ENCODE peak calls at places on chromosome 4, in eight cellular contexts. Q, P, E, V, T, F, D and G are unnamed samples.

GRCh38 chr4:137360701-137361213 is 171.5 kb downstream of the PCDH18 start:
- DNase-seq in Q (no peak), P (no peak), E (no peak), V (no peak), T (no peak), F (no peak), D (no peak), G (no peak)

GRCh38 chr4:172962564-172963353 is 205.9 kb upstream of the GALNT7 start:
- DNase-seq in Q (no peak), P (peak; percentile 15), E (no peak), V (peak; percentile 92), T (no peak), F (no peak), D (peak; percentile 52), G (no peak)

GRCh38 chr4:88599298-88599697 is 7.0 kb downstream of the HERC3 start:
- DNase-seq in Q (no peak), P (no peak), E (no peak), V (peak; percentile 34), T (no peak), F (no peak), D (no peak), G (no peak)

GRCh38 chr4:152039085-152039484 is 278.3 kb upstream of the GATB start:
- DNase-seq in Q (no peak), P (no peak), E (no peak), V (peak; percentile 76), T (no peak), F (no peak), D (no peak), G (no peak)

GRCh38 chr4:118224239-118224829 is 128.5 kb downstream of the PRSS12 start:
- DNase-seq in Q (no peak), P (peak; percentile 28), E (no peak), V (peak; percentile 62), T (no peak), F (no peak), D (no peak), G (no peak)

GRCh38 chr4:110475881-110476818 is at the start of gene ENPEP:
- DNase-seq in Q (no peak), P (no peak), E (no peak), V (no peak), T (no peak), F (peak; percentile 10), D (peak; percentile 37), G (no peak)

GRCh38 chr4:151284534-151285245 is 7.7 kb downstream of the PRSS48 start:
- DNase-seq in Q (no peak), P (no peak), E (no peak), V (no peak), T (no peak), F (no peak), D (no peak), G (no peak)

GRCh38 chr4:80107374-80107773 is 34.3 kb upstream of the ANTXR2 start:
- DNase-seq in Q (no peak), P (no peak), E (no peak), V (no peak), T (no peak), F (no peak), D (no peak), G (no peak)

GRCh38 chr4:65668201-65669007 is 1.9 kb downstream of the EPHA5 start:
- DNase-seq in Q (no peak), P (no peak), E (no peak), V (peak; percentile 69), T (no peak), F (no peak), D (peak; percentile 90), G (no peak)

GRCh38 chr4:8330821-8331566 is 61.4 kb downstream of the HTRA3 start:
- DNase-seq in Q (no peak), P (no peak), E (no peak), V (no peak), T (no peak), F (no peak), D (peak; percentile 31), G (no peak)

GRCh38 chr4:107094976-107095375 is 58.9 kb upstream of the DKK2 start:
- DNase-seq in Q (no peak), P (no peak), E (no peak), V (no peak), T (no peak), F (no peak), D (no peak), G (no peak)

GRCh38 chr4:94511591-94511990 is 59.8 kb downstream of the PDLIM5 start:
- DNase-seq in Q (no peak), P (no peak), E (no peak), V (no peak), T (no peak), F (no peak), D (no peak), G (no peak)

GRCh38 chr4:145279122-145279960 is 99.0 kb upstream of the OTUD4 start:
- DNase-seq in Q (no peak), P (no peak), E (no peak), V (peak; percentile 61), T (no peak), F (no peak), D (peak; percentile 74), G (no peak)

GRCh38 chr4:15702941-15703403 is at the start of gene BST1:
- DNase-seq in Q (peak; percentile 18), P (no peak), E (peak; percentile 52), V (peak; percentile 74), T (peak; percentile 39), F (peak; percentile 30), D (peak; percentile 90), G (peak; percentile 46)

GRCh38 chr4:115366390-115366789 is 253.0 kb upstream of the NDST4 start:
- DNase-seq in Q (no peak), P (no peak), E (no peak), V (no peak), T (no peak), F (no peak), D (no peak), G (no peak)

GRCh38 chr4:83629945-83630684 is 94.2 kb downstream of the GPAT3 start:
- DNase-seq in Q (no peak), P (no peak), E (no peak), V (no peak), T (no peak), F (no peak), D (peak; percentile 38), G (no peak)

GRCh38 chr4:108849611-108850406 is 87.0 kb upstream of the ETNPPL start:
- DNase-seq in Q (no peak), P (no peak), E (no peak), V (peak; percentile 82), T (no peak), F (no peak), D (peak; percentile 47), G (no peak)

GRCh38 chr4:1249148-1249730 is 309 bp upstream of the CTBP1 start:
- DNase-seq in Q (peak; percentile 82), P (no peak), E (peak; percentile 84), V (peak; percentile 97), T (peak; percentile 77), F (peak; percentile 64), D (peak; percentile 100), G (peak; percentile 88)

GRCh38 chr4:8675383-8675782 is 82.8 kb downstream of the CPZ start:
- DNase-seq in Q (no peak), P (no peak), E (no peak), V (peak; percentile 48), T (no peak), F (no peak), D (peak; percentile 66), G (no peak)

GRCh38 chr4:140315970-140316369 is 57.5 kb upstream of the SCOC start:
- DNase-seq in Q (no peak), P (no peak), E (no peak), V (no peak), T (no peak), F (no peak), D (no peak), G (no peak)

GRCh38 chr4:142201041-142201440 is 564.7 kb downstream of the IL15 start:
- DNase-seq in Q (no peak), P (no peak), E (no peak), V (peak; percentile 42), T (no peak), F (no peak), D (no peak), G (no peak)

GRCh38 chr4:72591547-72591946 is 22.5 kb upstream of the ADAMTS3 start:
- DNase-seq in Q (no peak), P (no peak), E (no peak), V (no peak), T (no peak), F (no peak), D (peak; percentile 32), G (no peak)